ENCODE peak calls at places on chromosomes 16 and 17, in six cellular contexts. A is stimulated activated CD8-positive, alpha-beta memory T cell treated with anti-CD3 and anti-CD28 coated beads, Interleukin-12 subunit alpha, Interleukin-12 subunit beta, amount 100 ng/mL, for 1 hour; F is transverse colon; U is activated gamma-delta T cell treated with anti-CD3 and anti-CD28 coated beads, Interleukin-2, amount 50 U/mL, for 16 hours; P is body of pancreas; W is ovary. L is an unnamed sample.

GRCh38 chr16:88769617-88770458 is 15.2 kb downstream of the PIEZO1 start:
- DNase-seq in A (no peak), F (peak; percentile 61), U (no peak), P (peak; percentile 71), W (no peak), L (no peak)

GRCh38 chr17:58391302-58391984 is 25.9 kb downstream of the RNF43 start:
- DNase-seq in A (no peak), F (peak; percentile 93), U (no peak), P (peak; percentile 97), W (no peak), L (peak; percentile 94)

GRCh38 chr16:73739049-73739769 is 557.4 kb upstream of the PSMD7 start:
- DNase-seq in A (no peak), F (no peak), U (no peak), P (no peak), W (no peak), L (no peak)

GRCh38 chr16:20944861-20945390 is 44.4 kb downstream of the LYRM1 start:
- DNase-seq in A (no peak), F (no peak), U (peak; percentile 3), P (no peak), W (no peak), L (no peak)

GRCh38 chr17:48776602-48777001 is 40.4 kb downstream of the TTLL6 start:
- DNase-seq in A (no peak), F (no peak), U (no peak), P (no peak), W (no peak), L (no peak)

GRCh38 chr16:88541831-88542230 is 28.4 kb upstream of the ZC3H18 start:
- DNase-seq in A (no peak), F (no peak), U (no peak), P (no peak), W (no peak), L (no peak)

GRCh38 chr17:82013772-82014321 is 8.8 kb downstream of the CENPX start:
- DNase-seq in A (no peak), F (no peak), U (no peak), P (no peak), W (no peak), L (no peak)

GRCh38 chr16:81261049-81261648 is 22.7 kb downstream of the BCO1 start:
- DNase-seq in A (no peak), F (no peak), U (peak; percentile 3), P (no peak), W (no peak), L (no peak)

GRCh38 chr16:2686912-2687507 is 4.7 kb downstream of the KCTD5 start:
- DNase-seq in A (no peak), F (peak; percentile 66), U (no peak), P (no peak), W (no peak), L (no peak)

GRCh38 chr17:17191961-17192381 is 14.2 kb downstream of the PLD6 start:
- DNase-seq in A (no peak), F (no peak), U (no peak), P (no peak), W (no peak), L (no peak)

GRCh38 chr17:42365136-42365535 is 23.1 kb downstream of the STAT3 start:
- DNase-seq in A (no peak), F (no peak), U (no peak), P (no peak), W (no peak), L (no peak)

GRCh38 chr17:39979865-39980401 is 674 bp upstream of the PSMD3 start:
- DNase-seq in A (no peak), F (peak; percentile 23), U (no peak), P (peak; percentile 26), W (no peak), L (peak; percentile 12)

GRCh38 chr17:63947711-63948330 is 15.7 kb upstream of the CD79B start:
- DNase-seq in A (no peak), F (no peak), U (no peak), P (no peak), W (no peak), L (no peak)

GRCh38 chr17:63911657-63912100 is 621 bp upstream of the CSHL1 start:
- DNase-seq in A (peak; percentile 50), F (peak; percentile 44), U (peak; percentile 55), P (peak; percentile 62), W (peak; percentile 50), L (no peak)

GRCh38 chr17:52035336-52035915 is 123.1 kb downstream of the CA10 start:
- DNase-seq in A (no peak), F (no peak), U (no peak), P (no peak), W (no peak), L (no peak)

GRCh38 chr17:51572115-51572514 is 311.8 kb downstream of the UTP18 start:
- DNase-seq in A (no peak), F (no peak), U (no peak), P (no peak), W (no peak), L (no peak)

GRCh38 chr16:87635541-87636049 is 33.3 kb downstream of the JPH3 start:
- DNase-seq in A (peak; percentile 45), F (peak; percentile 66), U (peak; percentile 54), P (peak; percentile 64), W (peak; percentile 72), L (peak; percentile 25)

GRCh38 chr16:88734361-88734728 is 28.0 kb downstream of the CTU2 start:
- DNase-seq in A (no peak), F (no peak), U (no peak), P (no peak), W (no peak), L (no peak)

GRCh38 chr16:72878301-72879269 is 169.3 kb downstream of the ZFHX3 start:
- DNase-seq in A (no peak), F (no peak), U (no peak), P (no peak), W (no peak), L (no peak)

GRCh38 chr17:76899414-76899813 is 31.2 kb downstream of the MGAT5B start:
- DNase-seq in A (no peak), F (no peak), U (no peak), P (no peak), W (no peak), L (no peak)

GRCh38 chr17:82239401-82239925 is 10.6 kb downstream of the SLC16A3 start:
- DNase-seq in A (no peak), F (no peak), U (no peak), P (no peak), W (no peak), L (no peak)

GRCh38 chr17:30382345-30382744 is 3.6 kb downstream of the CPD start:
- DNase-seq in A (no peak), F (no peak), U (no peak), P (no peak), W (no peak), L (no peak)

GRCh38 chr17:17084941-17085340 is 42.7 kb downstream of the MPRIP start:
- DNase-seq in A (no peak), F (peak; percentile 3), U (no peak), P (no peak), W (peak; percentile 1), L (no peak)

GRCh38 chr17:73722163-73722562 is 77.9 kb upstream of the SDK2 start:
- DNase-seq in A (peak; percentile 15), F (no peak), U (peak; percentile 12), P (no peak), W (no peak), L (no peak)

GRCh38 chr16:54094641-54095040 is 191.9 kb downstream of the IRX3 start:
- DNase-seq in A (no peak), F (no peak), U (no peak), P (no peak), W (no peak), L (no peak)

GRCh38 chr16:17038415-17038814 is 432.3 kb downstream of the XYLT1 start:
- DNase-seq in A (no peak), F (no peak), U (no peak), P (no peak), W (no peak), L (no peak)

GRCh38 chr17:14198575-14198974 is 38.1 kb downstream of the CDRT15 start:
- DNase-seq in A (no peak), F (no peak), U (no peak), P (no peak), W (no peak), L (no peak)

GRCh38 chr17:77503916-77504651 is 363.3 kb downstream of the SEC14L1 start:
- DNase-seq in A (no peak), F (no peak), U (no peak), P (no peak), W (no peak), L (no peak)

GRCh38 chr17:47693667-47694017 is 319 bp upstream of the TBKBP1 start:
- DNase-seq in A (no peak), F (no peak), U (no peak), P (no peak), W (no peak), L (peak; percentile 31)

GRCh38 chr17:9755083-9755482 is 36.3 kb downstream of the DHRS7C start:
- DNase-seq in A (no peak), F (no peak), U (no peak), P (no peak), W (no peak), L (no peak)

GRCh38 chr16:27625050-27625697 is 75.2 kb downstream of the KATNIP start:
- DNase-seq in A (no peak), F (peak; percentile 45), U (no peak), P (peak; percentile 30), W (no peak), L (no peak)

GRCh38 chr16:13453938-13454553 is 465.9 kb upstream of the ERCC4 start:
- DNase-seq in A (no peak), F (peak; percentile 9), U (no peak), P (peak; percentile 60), W (no peak), L (peak; percentile 31)

GRCh38 chr16:85061566-85061965 is 34.0 kb downstream of the KIAA0513 start:
- DNase-seq in A (no peak), F (peak; percentile 40), U (no peak), P (no peak), W (no peak), L (no peak)

GRCh38 chr16:84082110-84082509 is 34.6 kb downstream of the MBTPS1 start:
- DNase-seq in A (no peak), F (no peak), U (no peak), P (no peak), W (no peak), L (no peak)

GRCh38 chr17:2056221-2057129 is 1.6 kb downstream of the HIC1 start:
- DNase-seq in A (no peak), F (peak; percentile 42), U (no peak), P (peak; percentile 47), W (peak; percentile 56), L (no peak)

GRCh38 chr17:79374087-79374486 is 236.8 kb downstream of the RBFOX3 start:
- DNase-seq in A (no peak), F (no peak), U (no peak), P (no peak), W (no peak), L (no peak)

GRCh38 chr16:82980810-82981209 is 354.0 kb downstream of the CDH13 start:
- DNase-seq in A (no peak), F (no peak), U (no peak), P (no peak), W (no peak), L (no peak)

GRCh38 chr17:73419896-73420295 is 108.1 kb upstream of the CDC42EP4 start:
- DNase-seq in A (no peak), F (no peak), U (no peak), P (no peak), W (no peak), L (no peak)

GRCh38 chr16:3696425-3697218 is 20.7 kb downstream of the TRAP1 start:
- DNase-seq in A (no peak), F (no peak), U (no peak), P (no peak), W (no peak), L (no peak)

L was measured in NCI-H1105.